ENCODE peak calls at places on chromosomes 2 and 18, in four cellular contexts. One of them, this sample, is unnamed.

GRCh38 chr2:36667931-36668330 is 28.6 kb upstream of the VIT start:
- DNase-seq in HepG2: no peak
- DNase-seq in K562: no peak
- DNase-seq in GM12878: no peak
- DNase-seq in this sample: no peak

GRCh38 chr2:138274421-138275291 is 226.9 kb upstream of the SPOPL start:
- DNase-seq in HepG2: no peak
- DNase-seq in K562: no peak
- DNase-seq in GM12878: no peak
- DNase-seq in this sample: peak

GRCh38 chr2:178899664-178900063 is 92.4 kb upstream of the TTN start:
- DNase-seq in HepG2: no peak
- DNase-seq in K562: no peak
- DNase-seq in GM12878: no peak
- DNase-seq in this sample: no peak

GRCh38 chr18:44921974-44922373 is 241.3 kb downstream of the SETBP1 start:
- DNase-seq in HepG2: no peak
- DNase-seq in K562: no peak
- DNase-seq in GM12878: no peak
- DNase-seq in this sample: no peak

GRCh38 chr2:112136081-112136480 is 2.1 kb upstream of the FBLN7 start:
- DNase-seq in HepG2: no peak
- DNase-seq in K562: no peak
- DNase-seq in GM12878: no peak
- DNase-seq in this sample: no peak

GRCh38 chr2:7673843-7674242 is 756.6 kb downstream of the RNF144A start:
- DNase-seq in HepG2: no peak
- DNase-seq in K562: no peak
- DNase-seq in GM12878: no peak
- DNase-seq in this sample: no peak

GRCh38 chr2:19120941-19121750 is 237.3 kb downstream of the OSR1 start:
- DNase-seq in HepG2: peak
- DNase-seq in K562: no peak
- DNase-seq in GM12878: no peak
- DNase-seq in this sample: peak

GRCh38 chr18:26335139-26335933 is 109.1 kb downstream of the TAF4B start:
- DNase-seq in HepG2: no peak
- DNase-seq in K562: no peak
- DNase-seq in GM12878: no peak
- DNase-seq in this sample: no peak

GRCh38 chr18:23380001-23380550 is 73.0 kb upstream of the RIOK3 start:
- DNase-seq in HepG2: no peak
- DNase-seq in K562: no peak
- DNase-seq in GM12878: no peak
- DNase-seq in this sample: no peak

GRCh38 chr2:207419331-207419730 is 110.4 kb upstream of the CREB1 start:
- DNase-seq in HepG2: no peak
- DNase-seq in K562: no peak
- DNase-seq in GM12878: no peak
- DNase-seq in this sample: no peak

GRCh38 chr18:67183398-67183797 is 333.1 kb downstream of the DSEL start:
- DNase-seq in HepG2: no peak
- DNase-seq in K562: no peak
- DNase-seq in GM12878: no peak
- DNase-seq in this sample: no peak

GRCh38 chr2:174529916-174530315 is 43.1 kb upstream of the GPR155 start:
- DNase-seq in HepG2: no peak
- DNase-seq in K562: no peak
- DNase-seq in GM12878: no peak
- DNase-seq in this sample: no peak

GRCh38 chr2:112666764-112667122 is 21.0 kb downstream of the SLC20A1 start:
- DNase-seq in HepG2: peak
- DNase-seq in K562: peak
- DNase-seq in GM12878: no peak
- DNase-seq in this sample: no peak

GRCh38 chr18:65943268-65943667 is 192.5 kb downstream of the CDH7 start:
- DNase-seq in HepG2: no peak
- DNase-seq in K562: no peak
- DNase-seq in GM12878: no peak
- DNase-seq in this sample: no peak

GRCh38 chr2:96859338-96859649 is 1.5 kb upstream of the ANKRD39 start:
- DNase-seq in HepG2: no peak
- DNase-seq in K562: peak
- DNase-seq in GM12878: no peak
- DNase-seq in this sample: no peak

GRCh38 chr2:135257383-135258090 is 205.4 kb downstream of the RAB3GAP1 start:
- DNase-seq in HepG2: no peak
- DNase-seq in K562: no peak
- DNase-seq in GM12878: no peak
- DNase-seq in this sample: no peak

GRCh38 chr2:16662440-16662839 is 3.2 kb downstream of the CYRIA start:
- DNase-seq in HepG2: no peak
- DNase-seq in K562: no peak
- DNase-seq in GM12878: no peak
- DNase-seq in this sample: no peak

GRCh38 chr18:33833847-33834246 is 255.8 kb downstream of the ASXL3 start:
- DNase-seq in HepG2: no peak
- DNase-seq in K562: no peak
- DNase-seq in GM12878: no peak
- DNase-seq in this sample: no peak

GRCh38 chr18:48405108-48405507 is 4.1 kb downstream of the ZBTB7C start:
- DNase-seq in HepG2: no peak
- DNase-seq in K562: no peak
- DNase-seq in GM12878: no peak
- DNase-seq in this sample: no peak

GRCh38 chr2:106972782-106973181 is 86.8 kb upstream of the ST6GAL2 start:
- DNase-seq in HepG2: no peak
- DNase-seq in K562: no peak
- DNase-seq in GM12878: no peak
- DNase-seq in this sample: no peak

GRCh38 chr2:11611251-11611650 is 58.7 kb downstream of the NTSR2 start:
- DNase-seq in HepG2: no peak
- DNase-seq in K562: no peak
- DNase-seq in GM12878: no peak
- DNase-seq in this sample: no peak

GRCh38 chr2:228782281-228782680 is 488.8 kb downstream of the PID1 start:
- DNase-seq in HepG2: no peak
- DNase-seq in K562: no peak
- DNase-seq in GM12878: no peak
- DNase-seq in this sample: no peak

GRCh38 chr2:83022631-83023210 is 1436.4 kb downstream of the SUCLG1 start:
- DNase-seq in HepG2: no peak
- DNase-seq in K562: no peak
- DNase-seq in GM12878: no peak
- DNase-seq in this sample: no peak

GRCh38 chr2:20635698-20636584 is 15.0 kb downstream of the HS1BP3 start:
- DNase-seq in HepG2: peak
- DNase-seq in K562: peak
- DNase-seq in GM12878: no peak
- DNase-seq in this sample: peak

GRCh38 chr2:213119061-213119809 is 32.2 kb downstream of the IKZF2 start:
- DNase-seq in HepG2: no peak
- DNase-seq in K562: no peak
- DNase-seq in GM12878: peak
- DNase-seq in this sample: no peak

GRCh38 chr2:54909006-54909405 is 141.2 kb downstream of the RTN4 start:
- DNase-seq in HepG2: no peak
- DNase-seq in K562: no peak
- DNase-seq in GM12878: no peak
- DNase-seq in this sample: no peak

GRCh38 chr2:54908591-54908990 is 141.7 kb downstream of the RTN4 start:
- DNase-seq in HepG2: no peak
- DNase-seq in K562: no peak
- DNase-seq in GM12878: no peak
- DNase-seq in this sample: no peak

GRCh38 chr2:54904836-54905235 is 145.4 kb downstream of the RTN4 start:
- DNase-seq in HepG2: peak
- DNase-seq in K562: no peak
- DNase-seq in GM12878: no peak
- DNase-seq in this sample: peak

GRCh38 chr2:54907663-54908062 is 142.6 kb downstream of the RTN4 start:
- DNase-seq in HepG2: no peak
- DNase-seq in K562: no peak
- DNase-seq in GM12878: no peak
- DNase-seq in this sample: no peak

DNA sequence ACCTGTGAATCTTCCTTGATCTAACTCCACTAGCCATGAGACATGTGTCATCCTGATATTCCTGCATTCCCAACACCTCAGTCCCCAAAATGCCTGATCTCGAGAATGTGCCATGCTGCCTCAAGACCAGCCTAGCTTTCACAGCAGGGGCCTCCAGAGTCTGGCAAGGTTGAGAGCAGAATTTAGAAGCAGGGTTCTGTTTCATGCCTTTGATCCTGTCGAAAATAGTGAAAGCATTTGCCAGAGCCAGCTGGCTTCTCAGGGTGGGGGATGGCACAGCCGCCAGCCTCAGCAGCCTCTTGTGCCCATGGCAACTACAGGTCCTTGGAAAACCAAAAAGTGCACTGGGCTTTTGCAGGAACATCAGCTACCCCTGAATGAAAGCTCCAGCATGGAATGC is 143.5 kb downstream of the RTN4 start:
- DNase-seq in HepG2: no peak
- DNase-seq in K562: no peak
- DNase-seq in GM12878: no peak
- DNase-seq in this sample: no peak
- TF ChIP-seq JUND in HepG2: no peak
- TF ChIP-seq JUND in K562: no peak
- TF ChIP-seq JUND in GM12878: no peak
- TF ChIP-seq JUND in this sample: no peak

GRCh38 chr2:236240228-236240990 is 23.8 kb downstream of the ASB18 start:
- DNase-seq in HepG2: no peak
- DNase-seq in K562: no peak
- DNase-seq in GM12878: no peak
- DNase-seq in this sample: no peak
- TF ChIP-seq ZNF274 in HepG2: no peak
- TF ChIP-seq ZNF274 in K562: no peak
- TF ChIP-seq ZNF274 in GM12878: no peak
- TF ChIP-seq ZNF274 in this sample: no peak

GRCh38 chr18:46646468-46646867 is 10.6 kb downstream of the LOXHD1 start:
- DNase-seq in HepG2: no peak
- DNase-seq in K562: no peak
- DNase-seq in GM12878: no peak
- DNase-seq in this sample: no peak
- TF ChIP-seq JUND in HepG2: no peak
- TF ChIP-seq JUND in K562: no peak
- TF ChIP-seq JUND in GM12878: no peak
- TF ChIP-seq JUND in this sample: no peak

GRCh38 chr2:234565201-234565600 is 68.3 kb upstream of the ARL4C start:
- DNase-seq in HepG2: no peak
- DNase-seq in K562: no peak
- DNase-seq in GM12878: no peak
- DNase-seq in this sample: no peak
- TF ChIP-seq ZNF274 in HepG2: no peak
- TF ChIP-seq ZNF274 in K562: no peak
- TF ChIP-seq ZNF274 in GM12878: no peak
- TF ChIP-seq ZNF274 in this sample: no peak

GRCh38 chr2:238425505-238425978 is 1.2 kb upstream of the ASB1 start:
- DNase-seq in HepG2: no peak
- DNase-seq in K562: no peak
- DNase-seq in GM12878: no peak
- DNase-seq in this sample: no peak

GRCh38 chr2:238425979-238426567 is 654 bp upstream of the ASB1 start:
- DNase-seq in HepG2: peak
- DNase-seq in K562: peak
- DNase-seq in GM12878: no peak
- DNase-seq in this sample: peak

GRCh38 chr2:238422940-238423339 is 3.8 kb upstream of the ASB1 start:
- DNase-seq in HepG2: no peak
- DNase-seq in K562: no peak
- DNase-seq in GM12878: no peak
- DNase-seq in this sample: no peak

GRCh38 chr2:238423561-238424312 is 3.0 kb upstream of the ASB1 start:
- DNase-seq in HepG2: no peak
- DNase-seq in K562: no peak
- DNase-seq in GM12878: no peak
- DNase-seq in this sample: no peak

DNA sequence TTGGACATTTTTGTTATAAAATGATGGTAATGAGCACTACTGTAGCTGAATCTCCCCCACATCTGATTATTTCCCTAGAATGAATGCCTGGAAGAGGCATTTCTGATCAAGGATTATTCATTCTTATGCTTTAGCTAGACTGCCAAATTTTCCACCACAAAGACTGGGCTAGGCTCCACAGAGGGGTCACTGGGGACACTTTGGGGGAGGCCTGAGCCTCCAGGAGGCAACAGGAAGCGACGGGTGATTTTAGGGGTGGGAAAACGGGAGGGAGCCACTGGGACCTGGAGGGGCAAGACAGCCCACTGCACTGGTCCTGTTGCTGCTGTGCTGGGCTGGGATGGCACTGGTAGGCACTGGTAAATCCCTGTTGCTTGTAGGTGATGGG is 2.4 kb upstream of the ASB1 start:
- DNase-seq in HepG2: no peak
- DNase-seq in K562: no peak
- DNase-seq in GM12878: no peak
- DNase-seq in this sample: no peak
- TF ChIP-seq JUND in HepG2: no peak
- TF ChIP-seq JUND in K562: no peak
- TF ChIP-seq JUND in GM12878: no peak
- TF ChIP-seq JUND in this sample: no peak

GRCh38 chr2:881204-881918 is 69.3 kb upstream of the SNTG2 start:
- DNase-seq in HepG2: no peak
- DNase-seq in K562: no peak
- DNase-seq in GM12878: peak
- DNase-seq in this sample: no peak

GRCh38 chr2:886072-887022 is 64.3 kb upstream of the SNTG2 start:
- DNase-seq in HepG2: no peak
- DNase-seq in K562: no peak
- DNase-seq in GM12878: no peak
- DNase-seq in this sample: no peak

GRCh38 chr2:884027-884748 is 66.5 kb upstream of the SNTG2 start:
- DNase-seq in HepG2: no peak
- DNase-seq in K562: no peak
- DNase-seq in GM12878: no peak
- DNase-seq in this sample: no peak

GRCh38 chr2:885230-886071 is 65.2 kb upstream of the SNTG2 start:
- DNase-seq in HepG2: no peak
- DNase-seq in K562: no peak
- DNase-seq in GM12878: no peak
- DNase-seq in this sample: no peak

GRCh38 chr2:883260-884026 is 67.2 kb upstream of the SNTG2 start:
- DNase-seq in HepG2: no peak
- DNase-seq in K562: no peak
- DNase-seq in GM12878: no peak
- DNase-seq in this sample: no peak
- TF ChIP-seq ZNF274 in HepG2: no peak
- TF ChIP-seq ZNF274 in K562: no peak
- TF ChIP-seq ZNF274 in GM12878: no peak
- TF ChIP-seq ZNF274 in this sample: no peak

GRCh38 chr2:221704442-221704841 is 132.3 kb upstream of the EPHA4 start:
- DNase-seq in HepG2: no peak
- DNase-seq in K562: no peak
- DNase-seq in GM12878: no peak
- DNase-seq in this sample: no peak
- TF ChIP-seq JUND in HepG2: no peak
- TF ChIP-seq JUND in K562: no peak
- TF ChIP-seq JUND in GM12878: no peak
- TF ChIP-seq JUND in this sample: no peak

This sample was measured in HCT116.